ENCODE peak calls at places on chromosomes 7 and 10, in four cellular contexts. I, X, O and H are unnamed samples.

GRCh38 chr7:78768859-78769258 is 684.6 kb downstream of the MAGI2 start:
- DNase-seq in O (peak; percentile 6), I (no peak), X (no peak), H (peak; percentile 7)

GRCh38 chr7:45347804-45348203 is 190.2 kb downstream of the RAMP3 start:
- DNase-seq in X (no peak), I (no peak), O (peak; percentile 4), H (peak; percentile 89)

GRCh38 chr7:31864646-31865045 is 177.6 kb downstream of the PPP1R17 start:
- DNase-seq in O (no peak), X (no peak), I (no peak), H (no peak)

GRCh38 chr7:51139796-51140195 is 176.8 kb downstream of the COBL start:
- DNase-seq in I (no peak), X (no peak), O (no peak), H (no peak)

GRCh38 chr7:64562246-64562620 is 638 bp downstream of the ZNF680 start:
- DNase-seq in I (no peak), X (peak; percentile 21), O (peak; percentile 9), H (no peak)

GRCh38 chr10:97766996-97767924 is 4.5 kb downstream of the SFRP5 start:
- DNase-seq in X (no peak), O (no peak), I (no peak), H (no peak)

GRCh38 chr10:100158044-100158805 is 27.6 kb downstream of the ERLIN1 start:
- DNase-seq in O (no peak), X (no peak), I (no peak), H (no peak)

GRCh38 chr10:89241491-89242339 is 9.9 kb downstream of the LIPA start:
- DNase-seq in I (no peak), X (peak; percentile 84), O (no peak), H (no peak)

GRCh38 chr7:116633131-116633988 is 38.6 kb upstream of the MET start:
- DNase-seq in O (peak; percentile 56), X (peak; percentile 12), I (no peak), H (peak; percentile 3)

GRCh38 chr10:19874791-19875190 is 58.6 kb downstream of the PLXDC2 start:
- DNase-seq in I (no peak), X (no peak), O (peak; percentile 35), H (no peak)

GRCh38 chr7:157005456-157006204 is 4.8 kb downstream of the MNX1 start:
- DNase-seq in I (no peak), X (no peak), O (no peak), H (no peak)

GRCh38 chr10:97327348-97328294 is 6.9 kb downstream of the FRAT2 start:
- DNase-seq in X (no peak), I (no peak), O (no peak), H (no peak)

GRCh38 chr7:80147543-80148376 is 13.1 kb downstream of the GNAI1 start:
- DNase-seq in O (peak; percentile 91), I (no peak), X (peak; percentile 95), H (peak; percentile 69)

GRCh38 chr10:110561292-110561691 is 6.2 kb upstream of the SMC3 start:
- DNase-seq in I (no peak), X (no peak), O (no peak), H (no peak)

GRCh38 chr7:154832557-154833138 is 170.3 kb downstream of the PAXIP1 start:
- DNase-seq in O (no peak), X (no peak), I (no peak), H (no peak)

GRCh38 chr10:130877131-130877530 is 434.4 kb downstream of the TCERG1L start:
- DNase-seq in I (no peak), X (no peak), O (no peak), H (no peak)

GRCh38 chr7:97512441-97513207 is 219.3 kb upstream of the TAC1 start:
- DNase-seq in O (no peak), I (no peak), X (no peak), H (no peak)

GRCh38 chr7:12731214-12731656 is 43.8 kb downstream of the ARL4A start:
- DNase-seq in O (no peak), X (peak; percentile 70), I (no peak), H (peak; percentile 27)

GRCh38 chr7:27193335-27194001 is 6.4 kb downstream of the HOXA13 start:
- DNase-seq in X (no peak), I (no peak), O (no peak), H (no peak)

GRCh38 chr7:144565586-144565985 is 162.1 kb upstream of the NOBOX start:
- DNase-seq in O (no peak), I (no peak), X (no peak), H (no peak)

GRCh38 chr10:31147220-31147608 is 115.5 kb upstream of the ZNF438 start:
- DNase-seq in X (peak; percentile 53), I (no peak), O (peak; percentile 75), H (peak; percentile 74)

GRCh38 chr7:909358-910329 is 33.3 kb downstream of the GET4 start:
- DNase-seq in X (peak; percentile 48), O (no peak), I (peak; percentile 56), H (peak; percentile 45)

GRCh38 chr10:114026189-114027040 is 17.3 kb upstream of the ADRB1 start:
- DNase-seq in I (no peak), O (peak; percentile 79), X (peak; percentile 69), H (peak; percentile 81)

GRCh38 chr7:92343719-92344118 is 97.9 kb downstream of the ANKIB1 start:
- DNase-seq in X (peak; percentile 3), I (no peak), O (peak; percentile 4), H (no peak)

GRCh38 chr7:107594961-107595737 is 15.1 kb downstream of the BCAP29 start:
- DNase-seq in X (peak; percentile 98), I (no peak), O (peak; percentile 98), H (peak; percentile 94)

GRCh38 chr7:4725014-4725951 is 43.2 kb downstream of the FOXK1 start:
- DNase-seq in O (peak; percentile 92), I (peak; percentile 71), X (peak; percentile 93), H (peak; percentile 84)

GRCh38 chr10:124253006-124253405 is 159.6 kb upstream of the CHST15 start:
- DNase-seq in I (no peak), O (no peak), X (no peak), H (no peak)

GRCh38 chr10:79027147-79028055 is 41.4 kb upstream of the ZMIZ1 start:
- DNase-seq in X (no peak), I (peak; percentile 5), O (no peak), H (no peak)

GRCh38 chr7:26143298-26144044 is 8.5 kb upstream of the NFE2L3 start:
- DNase-seq in X (peak; percentile 65), I (no peak), O (peak; percentile 36), H (peak; percentile 35)

GRCh38 chr10:125284875-125285597 is 124.7 kb upstream of the CTBP2 start:
- DNase-seq in O (no peak), X (no peak), I (no peak), H (peak; percentile 0)

GRCh38 chr7:22627136-22627535 is 99.9 kb upstream of the IL6 start:
- DNase-seq in X (peak; percentile 82), I (no peak), O (peak; percentile 93), H (no peak)

GRCh38 chr7:123557016-123557630 is 495 bp downstream of the NDUFA5 start:
- DNase-seq in O (no peak), I (no peak), X (no peak), H (peak; percentile 4)

GRCh38 chr10:122163182-122164027 is 107.7 kb upstream of the BTBD16 start:
- DNase-seq in X (no peak), I (no peak), O (no peak), H (no peak)

GRCh38 chr10:53025172-53025651 is 252.6 kb upstream of the MBL2 start:
- DNase-seq in I (no peak), O (no peak), X (peak; percentile 53), H (no peak)

DNA sequence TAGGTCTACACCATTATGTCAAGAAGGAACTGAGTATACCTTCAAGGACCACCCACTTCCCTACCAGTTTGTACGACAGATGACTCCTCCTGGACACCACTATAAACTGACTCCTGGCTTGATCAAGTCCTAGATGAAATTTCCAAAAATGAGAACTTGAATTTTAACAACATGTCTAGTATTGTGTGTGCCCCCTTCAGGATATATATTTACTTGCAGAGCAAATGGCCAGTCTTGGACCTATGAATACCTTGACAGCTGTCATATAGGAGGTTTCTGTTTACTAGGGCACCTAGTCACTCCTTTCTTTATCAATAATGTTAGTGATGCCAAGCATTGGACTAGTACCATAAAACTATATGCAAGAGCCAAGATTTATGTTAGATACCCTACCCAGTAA is 94.1 kb upstream of the TMEM26 start:
- DNase-seq in O (no peak), I (no peak), X (no peak), H (no peak)
- TF ChIP-seq CTCF in O (no peak), I (no peak), X (no peak), H (peak; percentile 30)

GRCh38 chr7:98556288-98556687 is 60.8 kb upstream of the NPTX2 start:
- DNase-seq in I (no peak), O (no peak), X (no peak), H (no peak)
- TF ChIP-seq CTCF in I (no peak), O (no peak), X (no peak), H (no peak)

GRCh38 chr10:60914676-60915075 is 29.3 kb downstream of the RHOBTB1 start:
- DNase-seq in I (peak; percentile 87), O (peak; percentile 92), X (peak; percentile 85), H (peak; percentile 86)
- TF ChIP-seq CTCF in I (no peak), O (no peak), X (no peak), H (no peak)

GRCh38 chr7:24979863-24980694 is at the start of gene OSBPL3:
- DNase-seq in X (peak; percentile 96), O (peak; percentile 87), I (peak; percentile 93), H (peak; percentile 94)

GRCh38 chr7:24979470-24979862 is 512 bp downstream of the OSBPL3 start:
- DNase-seq in O (no peak), I (peak; percentile 60), X (peak; percentile 63), H (no peak)

GRCh38 chr7:24981544-24981951 is 1.6 kb upstream of the OSBPL3 start:
- DNase-seq in I (peak; percentile 31), X (peak; percentile 47), O (peak; percentile 70), H (peak; percentile 83)

GRCh38 chr7:24978837-24979469 is 1.0 kb downstream of the OSBPL3 start:
- DNase-seq in I (no peak), X (peak; percentile 18), O (peak; percentile 60), H (peak; percentile 75)

GRCh38 chr7:24980695-24981543 is 941 bp upstream of the OSBPL3 start:
- DNase-seq in I (peak; percentile 19), O (no peak), X (peak; percentile 35), H (peak; percentile 48)
- TF ChIP-seq CTCF in I (no peak), O (no peak), X (no peak), H (no peak)

GRCh38 chr7:98913612-98914011 is 35.3 kb downstream of the TRRAP start:
- DNase-seq in O (peak; percentile 4), X (no peak), I (no peak), H (peak; percentile 33)
- TF ChIP-seq CTCF in O (no peak), X (no peak), I (no peak), H (peak; percentile 60)

DNA sequence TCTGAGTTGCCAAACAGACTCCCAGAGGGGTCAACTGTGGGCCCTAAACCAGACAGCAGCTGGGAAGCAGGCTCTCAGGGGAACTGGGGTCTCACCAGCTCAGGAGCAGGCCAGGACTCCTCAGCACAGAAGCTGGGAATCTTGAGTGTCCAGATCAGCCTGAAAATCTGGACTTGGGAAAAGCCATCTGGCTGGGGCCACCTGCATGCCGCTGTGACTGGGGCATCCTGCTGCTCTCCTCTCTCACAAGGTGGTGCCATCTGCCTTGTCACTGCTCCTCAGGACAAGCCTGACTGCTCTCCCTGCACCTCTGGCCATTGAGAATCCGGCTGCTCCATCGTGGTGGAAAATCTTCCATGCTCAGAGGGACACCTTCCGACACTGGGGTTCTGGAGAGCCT is 141.3 kb downstream of the PLPP4 start:
- DNase-seq in I (no peak), O (no peak), X (no peak), H (no peak)
- TF ChIP-seq CTCF in I (no peak), O (no peak), X (no peak), H (no peak)